ENCODE peak calls at places on chromosomes 2 and 18, in nine cellular contexts. One of them, this sample, is unnamed.
A peak's percentile ranks its signal among the peaks of the same experiment; 100 is the strongest.

GRCh38 chr2:149169653-149170052 is 131.2 kb downstream of the LYPD6B start:
- DNase-seq in cardiac muscle cell: no peak
- DNase-seq in mammary epithelial cell: peak; percentile 94
- DNase-seq in esophagus squamous epithelium: no peak
- DNase-seq in brain microvascular endothelial cell: no peak
- DNase-seq in anterior cingulate cortex: no peak
- DNase-seq in activated B cell treated with CpG ODN at 0.5 μM for 24 hours: no peak
- DNase-seq in putamen: peak; percentile 24
- DNase-seq in ureter: peak; percentile 75
- DNase-seq in this sample: no peak

GRCh38 chr2:46381263-46381849 is 84.1 kb downstream of the EPAS1 start:
- DNase-seq in cardiac muscle cell: no peak
- DNase-seq in mammary epithelial cell: no peak
- DNase-seq in esophagus squamous epithelium: no peak
- DNase-seq in brain microvascular endothelial cell: no peak
- DNase-seq in anterior cingulate cortex: no peak
- DNase-seq in activated B cell treated with CpG ODN at 0.5 μM for 24 hours: no peak
- DNase-seq in putamen: no peak
- DNase-seq in ureter: no peak
- DNase-seq in this sample: no peak

GRCh38 chr18:63708650-63709049 is 5.9 kb downstream of the SERPINB11 start:
- DNase-seq in cardiac muscle cell: no peak
- DNase-seq in mammary epithelial cell: peak; percentile 39
- DNase-seq in esophagus squamous epithelium: no peak
- DNase-seq in brain microvascular endothelial cell: peak; percentile 87
- DNase-seq in anterior cingulate cortex: no peak
- DNase-seq in activated B cell treated with CpG ODN at 0.5 μM for 24 hours: no peak
- DNase-seq in putamen: no peak
- DNase-seq in ureter: no peak
- DNase-seq in this sample: no peak

GRCh38 chr2:223797073-223797472 is 40.3 kb downstream of the AP1S3 start:
- DNase-seq in cardiac muscle cell: peak; percentile 57
- DNase-seq in mammary epithelial cell: peak; percentile 99
- DNase-seq in esophagus squamous epithelium: no peak
- DNase-seq in brain microvascular endothelial cell: peak; percentile 80
- DNase-seq in anterior cingulate cortex: no peak
- DNase-seq in activated B cell treated with CpG ODN at 0.5 μM for 24 hours: no peak
- DNase-seq in putamen: no peak
- DNase-seq in ureter: peak; percentile 71
- DNase-seq in this sample: no peak

GRCh38 chr2:143218621-143219020 is 89.4 kb downstream of the ARHGAP15 start:
- DNase-seq in cardiac muscle cell: no peak
- DNase-seq in mammary epithelial cell: no peak
- DNase-seq in esophagus squamous epithelium: no peak
- DNase-seq in brain microvascular endothelial cell: no peak
- DNase-seq in anterior cingulate cortex: no peak
- DNase-seq in activated B cell treated with CpG ODN at 0.5 μM for 24 hours: no peak
- DNase-seq in putamen: no peak
- DNase-seq in ureter: no peak
- DNase-seq in this sample: no peak

GRCh38 chr18:46946656-46947282 is 29.4 kb downstream of the KATNAL2 start:
- DNase-seq in cardiac muscle cell: peak; percentile 87
- DNase-seq in mammary epithelial cell: peak; percentile 89
- DNase-seq in esophagus squamous epithelium: no peak
- DNase-seq in brain microvascular endothelial cell: peak; percentile 96
- DNase-seq in anterior cingulate cortex: peak; percentile 56
- DNase-seq in activated B cell treated with CpG ODN at 0.5 μM for 24 hours: peak; percentile 52
- DNase-seq in putamen: peak; percentile 80
- DNase-seq in ureter: peak; percentile 70
- DNase-seq in this sample: no peak

GRCh38 chr2:30412392-30413321 is 34.4 kb upstream of the LCLAT1 start:
- DNase-seq in cardiac muscle cell: peak; percentile 70
- DNase-seq in mammary epithelial cell: no peak
- DNase-seq in esophagus squamous epithelium: no peak
- DNase-seq in brain microvascular endothelial cell: no peak
- DNase-seq in anterior cingulate cortex: no peak
- DNase-seq in activated B cell treated with CpG ODN at 0.5 μM for 24 hours: no peak
- DNase-seq in putamen: peak; percentile 12
- DNase-seq in ureter: peak; percentile 75
- DNase-seq in this sample: no peak

GRCh38 chr2:162731917-162732804 is 106.4 kb downstream of the KCNH7 start:
- DNase-seq in cardiac muscle cell: no peak
- DNase-seq in mammary epithelial cell: no peak
- DNase-seq in esophagus squamous epithelium: no peak
- DNase-seq in brain microvascular endothelial cell: no peak
- DNase-seq in anterior cingulate cortex: no peak
- DNase-seq in activated B cell treated with CpG ODN at 0.5 μM for 24 hours: no peak
- DNase-seq in putamen: no peak
- DNase-seq in ureter: no peak
- DNase-seq in this sample: no peak

This sample was measured in NCI-H187 treated with DMSO at 0.1 percent for 48 hours.